ENCODE peak calls at places on chromosomes 2 and 18, in nine cellular contexts. D is hepatic stellate cell, U is AML-193, Y is DMS79 treated with DMSO at 0.1 percent for 48 hours, S is D341Med, G is pons, H is esophagus squamous epithelium, T is T-helper 2 cell, E is left colon. R is an unnamed sample.

GRCh38 chr18:57910817-57911216 is 107.7 kb upstream of the ATP8B1 start:
- DNase-seq in D (no peak), U (no peak), Y (no peak), S (no peak), G (no peak), H (no peak), T (no peak), E (no peak), R (no peak)

GRCh38 chr2:3768960-3769765 is 65.8 kb downstream of the DCDC2C start:
- DNase-seq in D (no peak), U (no peak), Y (no peak), S (no peak), G (no peak), H (no peak), T (no peak), E (no peak), R (no peak)

GRCh38 chr2:142180820-142181533 is 50.2 kb upstream of the LRP1B start:
- DNase-seq in D (no peak), U (no peak), Y (no peak), S (peak), G (peak), H (no peak), T (no peak), E (no peak), R (no peak)

GRCh38 chr18:28109781-28110460 is 67.0 kb downstream of the CDH2 start:
- DNase-seq in D (no peak), U (no peak), Y (no peak), S (no peak), G (no peak), H (no peak), T (no peak), E (no peak), R (no peak)

GRCh38 chr2:11998626-11999378 is 252.4 kb downstream of the LPIN1 start:
- DNase-seq in D (no peak), U (no peak), Y (no peak), S (no peak), G (no peak), H (no peak), T (no peak), E (no peak), R (no peak)

GRCh38 chr2:142834003-142834402 is 43.5 kb upstream of the KYNU start:
- DNase-seq in D (no peak), U (no peak), Y (no peak), S (no peak), G (no peak), H (no peak), T (no peak), E (no peak), R (no peak)

GRCh38 chr2:165794520-165794882 is 454 bp upstream of the GALNT3 start:
- DNase-seq in D (peak), U (peak), Y (peak), S (peak), G (no peak), H (no peak), T (peak), E (peak), R (peak)

GRCh38 chr2:136765256-136765735 is at the start of gene THSD7B:
- DNase-seq in D (peak), U (no peak), Y (peak), S (peak), G (no peak), H (no peak), T (no peak), E (no peak), R (no peak)

GRCh38 chr18:46615720-46616119 is 41.3 kb downstream of the LOXHD1 start:
- DNase-seq in D (no peak), U (no peak), Y (no peak), S (no peak), G (no peak), H (no peak), T (no peak), E (no peak), R (no peak)

GRCh38 chr2:217218269-217219140 is 358.6 kb upstream of the TNP1 start:
- DNase-seq in D (peak), U (peak), Y (no peak), S (no peak), G (no peak), H (no peak), T (no peak), E (no peak), R (peak)

GRCh38 chr2:185255566-185255965 is 483.0 kb upstream of the FSIP2 start:
- DNase-seq in D (no peak), U (no peak), Y (no peak), S (no peak), G (no peak), H (no peak), T (no peak), E (no peak), R (no peak)

GRCh38 chr2:242020196-242021004 is 150.9 kb downstream of the RTP5 start:
- DNase-seq in D (no peak), U (no peak), Y (no peak), S (no peak), G (no peak), H (no peak), T (no peak), E (no peak), R (no peak)

GRCh38 chr2:26495705-26496271 is 17.9 kb upstream of the OTOF start:
- DNase-seq in D (no peak), U (no peak), Y (no peak), S (no peak), G (no peak), H (no peak), T (no peak), E (no peak), R (no peak)

GRCh38 chr2:61109291-61109690 is 43.6 kb downstream of the SANBR start:
- DNase-seq in D (no peak), U (no peak), Y (no peak), S (no peak), G (no peak), H (no peak), T (no peak), E (no peak), R (no peak)

GRCh38 chr2:121273116-121273515 is 11.9 kb downstream of the TFCP2L1 start:
- DNase-seq in D (no peak), U (no peak), Y (no peak), S (no peak), G (no peak), H (no peak), T (no peak), E (peak), R (no peak)

GRCh38 chr18:22831441-22831904 is 101.7 kb upstream of the RBBP8 start:
- DNase-seq in D (no peak), U (peak), Y (no peak), S (no peak), G (no peak), H (no peak), T (no peak), E (peak), R (no peak)

GRCh38 chr18:13301691-13302469 is 83.3 kb downstream of the LDLRAD4 start:
- DNase-seq in D (no peak), U (no peak), Y (no peak), S (no peak), G (peak), H (no peak), T (no peak), E (no peak), R (no peak)

GRCh38 chr2:8478133-8478793 is 203.6 kb upstream of the ID2 start:
- DNase-seq in D (no peak), U (peak), Y (no peak), S (no peak), G (no peak), H (no peak), T (no peak), E (no peak), R (no peak)

GRCh38 chr2:241309684-241310117 is 5.8 kb downstream of the HDLBP start:
- DNase-seq in D (peak), U (peak), Y (no peak), S (no peak), G (no peak), H (no peak), T (no peak), E (no peak), R (no peak)

GRCh38 chr2:239326831-239327535 is 73.8 kb downstream of the HDAC4 start:
- DNase-seq in D (no peak), U (no peak), Y (peak), S (no peak), G (no peak), H (no peak), T (no peak), E (peak), R (peak)

GRCh38 chr2:151730242-151730975 is 3.9 kb downstream of the NEB start:
- DNase-seq in D (no peak), U (no peak), Y (no peak), S (no peak), G (no peak), H (no peak), T (no peak), E (no peak), R (no peak)

GRCh38 chr2:65353927-65354326 is 78.5 kb downstream of the SPRED2 start:
- DNase-seq in D (no peak), U (no peak), Y (no peak), S (no peak), G (peak), H (no peak), T (no peak), E (peak), R (no peak)

GRCh38 chr2:128365217-128365905 is 46.7 kb upstream of the HS6ST1 start:
- DNase-seq in D (no peak), U (no peak), Y (no peak), S (no peak), G (no peak), H (no peak), T (no peak), E (no peak), R (no peak)

GRCh38 chr2:29165362-29166236 is 50.4 kb downstream of the CLIP4 start:
- DNase-seq in D (no peak), U (no peak), Y (no peak), S (no peak), G (no peak), H (no peak), T (no peak), E (no peak), R (no peak)

GRCh38 chr2:26333286-26333685 is 12.7 kb upstream of the SELENOI start:
- DNase-seq in D (no peak), U (no peak), Y (no peak), S (no peak), G (no peak), H (no peak), T (no peak), E (no peak), R (no peak)

GRCh38 chr2:241410739-241411176 is 54.7 kb downstream of the FARP2 start:
- DNase-seq in D (no peak), U (no peak), Y (no peak), S (no peak), G (peak), H (no peak), T (no peak), E (no peak), R (no peak)

GRCh38 chr2:99888617-99889016 is 253.8 kb downstream of the AFF3 start:
- DNase-seq in D (no peak), U (no peak), Y (no peak), S (no peak), G (no peak), H (no peak), T (no peak), E (no peak), R (no peak)

GRCh38 chr2:188435115-188435514 is 143.4 kb downstream of the GULP1 start:
- DNase-seq in D (no peak), U (no peak), Y (no peak), S (no peak), G (no peak), H (no peak), T (no peak), E (no peak), R (no peak)

GRCh38 chr2:19454125-19454524 is 95.7 kb upstream of the OSR1 start:
- DNase-seq in D (no peak), U (no peak), Y (no peak), S (no peak), G (no peak), H (no peak), T (no peak), E (no peak), R (no peak)

GRCh38 chr2:143617803-143618415 is 488.7 kb downstream of the ARHGAP15 start:
- DNase-seq in D (no peak), U (no peak), Y (no peak), S (no peak), G (no peak), H (no peak), T (no peak), E (no peak), R (no peak)

GRCh38 chr2:153478289-153479261 is at the start of gene RPRM:
- DNase-seq in D (peak), U (peak), Y (peak), S (peak), G (peak), H (no peak), T (no peak), E (peak), R (peak)

GRCh38 chr2:227802882-227803281 is 10.8 kb upstream of the CCL20 start:
- DNase-seq in D (no peak), U (no peak), Y (no peak), S (no peak), G (no peak), H (no peak), T (no peak), E (no peak), R (no peak)

GRCh38 chr2:127941461-127941860 is 55.7 kb upstream of the AMMECR1L start:
- DNase-seq in D (no peak), U (no peak), Y (no peak), S (no peak), G (no peak), H (no peak), T (no peak), E (no peak), R (no peak)

GRCh38 chr2:227488045-227488444 is 16.1 kb downstream of the AGFG1 start:
- DNase-seq in D (no peak), U (no peak), Y (no peak), S (no peak), G (no peak), H (no peak), T (no peak), E (no peak), R (no peak)

GRCh38 chr2:201127570-201127969 is 11.6 kb downstream of the CFLAR start:
- DNase-seq in D (no peak), U (no peak), Y (no peak), S (no peak), G (peak), H (no peak), T (no peak), E (no peak), R (no peak)

R was measured in ascending aorta.